ENCODE peak calls at places on chromosomes 11 and 22, in six cellular contexts. J is SK-N-SH, K is A549, A is H1, R is GM12878, V is K562. S is an unnamed sample.
A peak's percentile ranks its signal among the peaks of the same experiment; 100 is the strongest.

GRCh38 chr22:27138471-27138870 is 481.1 kb downstream of the MIAT start:
- DNase-seq in J (no peak), K (no peak), A (no peak), R (no peak), V (no peak), S (no peak)

GRCh38 chr22:17580461-17581031 is 17.2 kb downstream of the SLC25A18 start:
- DNase-seq in J (no peak), K (no peak), A (peak; percentile 70), R (no peak), V (no peak), S (peak; percentile 41)

GRCh38 chr11:72091292-72091691 is 10.6 kb downstream of the LRRC51 start:
- DNase-seq in J (peak; percentile 78), K (peak; percentile 67), A (peak; percentile 89), R (no peak), V (peak; percentile 86), S (peak; percentile 68)

GRCh38 chr11:116072776-116073175 is 568.6 kb upstream of the CADM1 start:
- DNase-seq in J (peak; percentile 37), K (no peak), A (peak; percentile 64), R (no peak), V (peak; percentile 7), S (no peak)

GRCh38 chr22:43723816-43724215 is 88.3 kb downstream of the EFCAB6 start:
- DNase-seq in J (no peak), K (no peak), A (peak; percentile 34), R (no peak), V (no peak), S (no peak)

GRCh38 chr11:117748771-117749540 is 48.1 kb downstream of the DSCAML1 start:
- DNase-seq in J (no peak), K (no peak), A (no peak), R (no peak), V (no peak), S (peak; percentile 89)

GRCh38 chr11:75492181-75492820 is 33.4 kb downstream of the GDPD5 start:
- DNase-seq in J (no peak), K (no peak), A (no peak), R (no peak), V (peak; percentile 30), S (no peak)

GRCh38 chr11:102753267-102753666 is 27.2 kb downstream of the MMP10 start:
- DNase-seq in J (no peak), K (no peak), A (no peak), R (no peak), V (no peak), S (no peak)

GRCh38 chr11:75474240-75474639 is 41.2 kb upstream of the KLHL35 start:
- DNase-seq in J (no peak), K (no peak), A (no peak), R (no peak), V (no peak), S (no peak)

GRCh38 chr11:77127969-77128691 is at the start of gene MYO7A:
- DNase-seq in J (peak; percentile 93), K (no peak), A (peak; percentile 70), R (no peak), V (peak; percentile 54), S (peak; percentile 89)
- TF ChIP-seq CHD2 in J (no peak), K (no peak), A (no peak), R (no peak), V (no peak), S (no peak)

DNA sequence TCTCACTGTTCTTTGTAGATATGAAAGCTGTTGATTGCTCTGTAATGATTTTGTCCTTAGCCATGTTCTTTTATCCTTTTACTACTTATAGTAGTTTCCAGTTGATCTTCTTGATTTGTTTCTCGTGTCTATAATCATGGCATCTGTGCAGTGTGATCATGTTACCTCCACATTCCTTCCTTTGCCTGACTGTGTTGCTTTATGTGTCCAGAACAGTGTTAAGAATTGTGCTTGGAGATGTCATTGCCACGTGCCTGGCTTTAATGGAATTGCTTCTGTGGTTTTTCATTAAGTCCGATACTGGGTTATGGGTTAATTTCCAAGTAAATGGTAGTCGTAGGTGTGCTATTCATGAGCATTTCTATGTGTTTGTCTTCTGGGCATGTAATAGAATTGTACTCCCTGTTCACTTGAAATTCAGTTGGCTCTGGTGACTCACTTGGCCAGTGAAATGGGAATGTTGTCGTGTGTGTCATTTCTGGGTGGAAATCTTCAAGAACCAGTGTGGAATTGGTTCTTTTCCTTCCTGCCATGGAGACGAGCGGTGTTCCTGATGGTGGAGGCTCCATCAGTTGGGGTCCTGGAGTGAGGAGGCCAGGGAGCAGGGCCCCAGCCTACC is 6.8 kb downstream of the GTSE1 start:
- DNase-seq in J (no peak), K (no peak), A (no peak), R (no peak), V (no peak), S (no peak)
- TF ChIP-seq CHD2 in J (no peak), K (no peak), A (no peak), R (no peak), V (no peak), S (no peak)

GRCh38 chr11:112469376-112469775 is 208.7 kb upstream of the PLET1 start:
- DNase-seq in J (no peak), K (no peak), A (no peak), R (no peak), V (no peak), S (no peak)

GRCh38 chr11:112465433-112466024 is 204.9 kb upstream of the PLET1 start:
- DNase-seq in J (no peak), K (no peak), A (no peak), R (no peak), V (no peak), S (no peak)

GRCh38 chr11:112470355-112470754 is 209.7 kb upstream of the PLET1 start:
- DNase-seq in J (no peak), K (no peak), A (no peak), R (no peak), V (no peak), S (no peak)

GRCh38 chr11:112464949-112465348 is 204.3 kb upstream of the PLET1 start:
- DNase-seq in J (no peak), K (no peak), A (no peak), R (no peak), V (no peak), S (no peak)

DNA sequence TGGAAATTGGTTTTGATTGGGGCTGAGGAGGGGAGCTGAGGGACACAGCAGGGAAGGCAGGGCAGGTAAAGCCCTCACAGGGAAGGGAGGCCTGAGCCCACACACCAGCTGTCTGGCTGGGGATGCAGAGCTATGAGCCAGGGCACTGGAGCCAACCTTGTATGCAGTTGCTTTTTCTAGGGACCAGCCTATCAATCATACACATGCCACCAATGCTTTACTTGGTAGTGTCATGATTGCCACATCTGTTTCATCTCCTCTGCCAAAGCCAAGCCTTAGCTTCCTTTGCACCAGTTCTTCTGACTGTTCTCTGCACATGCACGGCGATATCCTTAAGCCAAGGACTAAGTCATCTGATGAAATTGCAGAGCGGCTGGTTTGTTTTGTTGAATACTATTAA is 207.1 kb upstream of the PLET1 start:
- DNase-seq in J (no peak), K (no peak), A (no peak), R (no peak), V (no peak), S (no peak)
- TF ChIP-seq CHD2 in J (no peak), K (no peak), A (no peak), R (no peak), V (no peak), S (no peak)

DNA sequence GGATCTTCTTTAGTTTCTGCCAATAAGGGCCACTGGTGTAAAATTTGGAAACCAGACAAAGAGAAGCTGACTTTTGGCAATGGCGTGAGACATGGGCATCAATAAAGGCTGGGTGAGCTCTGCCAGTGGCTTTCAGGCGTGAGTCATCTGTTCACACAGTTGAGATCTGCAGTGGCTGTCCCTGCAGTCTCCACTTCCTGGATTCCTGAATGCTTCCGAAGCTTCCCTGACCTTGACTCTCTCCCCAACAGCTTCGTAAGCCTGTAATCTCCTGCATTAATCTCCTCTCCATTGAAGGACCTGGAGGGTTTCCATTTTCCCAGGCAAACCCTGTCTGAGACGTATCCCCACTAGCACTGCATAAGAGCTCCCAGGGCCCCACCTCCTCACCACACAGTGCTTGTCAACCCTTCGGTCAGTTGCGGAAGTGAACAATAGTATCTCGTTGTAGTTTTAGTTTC is 574.7 kb downstream of the TBC1D22A start:
- DNase-seq in J (no peak), K (peak; percentile 89), A (no peak), R (no peak), V (peak; percentile 4), S (peak; percentile 39)
- TF ChIP-seq CHD2 in J (no peak), K (no peak), A (no peak), R (no peak), V (no peak), S (no peak)

DNA sequence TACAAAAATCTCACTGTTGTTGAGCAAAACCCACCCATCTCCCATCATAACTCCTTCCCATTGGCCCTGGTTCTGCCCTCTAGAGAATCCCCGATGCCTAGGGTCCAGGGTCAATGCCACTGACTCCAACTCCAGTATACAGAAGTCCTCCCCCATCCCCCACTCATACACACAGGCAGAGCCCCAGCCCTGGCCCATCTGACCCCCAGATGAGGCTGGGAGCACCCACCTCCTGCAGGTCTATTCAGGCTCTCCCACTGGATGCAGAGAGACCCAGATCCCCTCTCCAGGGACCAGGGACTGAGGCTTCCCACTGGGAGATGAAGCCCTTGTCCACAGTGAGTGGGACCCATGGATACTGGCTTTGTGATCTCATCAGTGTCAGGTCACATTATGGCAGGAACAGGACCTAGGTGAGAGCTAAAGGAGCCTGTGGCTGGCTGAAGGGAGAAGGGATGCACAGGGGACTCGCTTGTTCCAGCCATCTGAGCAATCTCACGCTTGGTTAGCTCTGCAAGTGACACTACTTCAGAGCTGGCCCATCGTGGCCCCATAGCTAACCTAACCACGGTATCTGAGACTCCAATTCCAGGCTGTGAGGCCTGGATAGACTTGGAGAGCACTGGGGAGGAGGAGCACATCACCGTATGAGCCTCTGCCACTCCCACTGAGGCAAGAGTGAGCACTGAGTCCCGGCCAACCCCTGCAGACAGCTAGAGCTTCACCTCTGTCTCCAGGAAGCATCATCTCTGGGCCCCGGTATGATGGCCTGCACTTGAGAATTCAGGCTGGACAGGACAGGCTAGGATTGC is 35.7 kb downstream of the TRIM29 start:
- DNase-seq in J (no peak), K (no peak), A (no peak), R (no peak), V (no peak), S (no peak)
- TF ChIP-seq CHD2 in J (no peak), K (no peak), A (no peak), R (no peak), V (no peak), S (no peak)

GRCh38 chr22:19802881-19803735 is 42.5 kb downstream of the TBX1 start:
- DNase-seq in J (peak; percentile 19), K (no peak), A (no peak), R (no peak), V (no peak), S (no peak)
- TF ChIP-seq CHD2 in J (no peak), K (no peak), A (no peak), R (no peak), V (no peak), S (no peak)

S was measured in HepG2.